ENCODE peak calls at places on chromosomes 3 and 15, in ten cellular contexts. Z is H9, H is esophagus muscularis mucosa, G is OCI-LY7, N is fibroblast of lung, C is GM20000, S is mammary epithelial cell, Q is neural crest cell, W is bronchial epithelial cell, A is NB4. T is an unnamed sample.

GRCh38 chr15:38843736-38844590 is 279.3 kb upstream of the RASGRP1 start:
- DNase-seq in W (no peak), G (no peak), S (no peak), H (no peak), N (no peak), Q (no peak), C (no peak), Z (no peak), A (no peak), T (no peak)

GRCh38 chr3:31620656-31621055 is 87.9 kb downstream of the STT3B start:
- DNase-seq in Z (no peak), C (no peak), H (no peak), A (no peak), S (no peak), Q (no peak), W (no peak), N (no peak), G (no peak), T (no peak)

GRCh38 chr15:75817151-75817935 is 25.9 kb upstream of the UBE2Q2 start:
- DNase-seq in A (no peak), N (peak), G (no peak), C (no peak), Z (no peak), S (no peak), H (no peak), W (no peak), Q (no peak), T (no peak)

GRCh38 chr3:122560680-122561079 is 3.4 kb downstream of the PARP9 start:
- DNase-seq in C (peak), Z (no peak), S (peak), W (peak), A (peak), Q (peak), N (peak), G (peak), H (no peak), T (peak)

GRCh38 chr15:91104111-91104510 is 4.1 kb downstream of the SV2B start:
- DNase-seq in H (no peak), N (no peak), C (no peak), A (no peak), W (no peak), G (no peak), S (no peak), Q (no peak), Z (no peak), T (no peak)

GRCh38 chr3:108862865-108863798 is 40.5 kb downstream of the TRAT1 start:
- DNase-seq in Q (no peak), S (peak), H (no peak), A (no peak), N (peak), Z (no peak), C (peak), G (no peak), W (peak), T (no peak)

GRCh38 chr3:128374746-128375445 is 91.8 kb downstream of the DNAJB8 start:
- DNase-seq in Z (no peak), W (no peak), S (no peak), H (no peak), Q (no peak), A (no peak), G (peak), C (no peak), N (no peak), T (no peak)

GRCh38 chr15:95024388-95024787 is 793.0 kb downstream of the MCTP2 start:
- DNase-seq in Q (no peak), G (peak), H (no peak), S (peak), W (peak), Z (no peak), N (peak), A (peak), C (no peak), T (no peak)

GRCh38 chr15:68617001-68617400 is 38.2 kb downstream of the CORO2B start:
- DNase-seq in H (no peak), W (no peak), Z (no peak), C (no peak), S (no peak), N (no peak), Q (no peak), A (no peak), G (no peak), T (no peak)

GRCh38 chr3:53819163-53819868 is 26.9 kb downstream of the CHDH start:
- DNase-seq in C (no peak), N (no peak), A (no peak), Z (no peak), W (no peak), Q (no peak), S (no peak), G (no peak), H (no peak), T (no peak)

GRCh38 chr3:44476181-44476599 is 1.3 kb downstream of the ZNF445 start:
- DNase-seq in W (peak), A (peak), Q (no peak), N (peak), G (peak), C (peak), Z (no peak), H (no peak), S (peak), T (no peak)

GRCh38 chr15:101472033-101472432 is 17.5 kb downstream of the PCSK6 start:
- DNase-seq in N (no peak), C (no peak), H (no peak), Q (no peak), G (no peak), W (no peak), Z (no peak), S (no peak), A (no peak), T (no peak)

GRCh38 chr3:196193738-196194541 is 17.3 kb downstream of the ZDHHC19 start:
- DNase-seq in C (no peak), Z (no peak), S (no peak), H (no peak), W (no peak), Q (no peak), A (peak), G (no peak), N (no peak), T (no peak)

GRCh38 chr15:79640206-79640605 is 208.1 kb downstream of the MINAR1 start:
- DNase-seq in H (no peak), G (no peak), Z (no peak), W (peak), A (no peak), C (no peak), S (peak), N (peak), Q (no peak), T (no peak)

GRCh38 chr3:190178779-190179178 is 58.1 kb upstream of the P3H2 start:
- DNase-seq in H (no peak), N (no peak), Z (no peak), Q (no peak), G (no peak), S (no peak), W (peak), A (no peak), C (no peak), T (no peak)

GRCh38 chr15:84883916-84884781 is at the start of gene SLC28A1:
- DNase-seq in N (no peak), G (no peak), C (no peak), Z (no peak), W (no peak), A (no peak), H (no peak), S (no peak), Q (no peak), T (no peak)

GRCh38 chr3:115790759-115791158 is 167.4 kb downstream of the GAP43 start:
- DNase-seq in S (peak), A (peak), Q (no peak), G (no peak), Z (no peak), N (peak), C (peak), H (no peak), W (peak), T (no peak)

GRCh38 chr3:171168086-171168485 is 141.6 kb upstream of the SLC2A2 start:
- DNase-seq in A (no peak), S (no peak), W (peak), H (no peak), C (no peak), G (no peak), Q (no peak), N (no peak), Z (peak), T (no peak)

GRCh38 chr15:99344639-99345038 is 93.4 kb downstream of the LRRC28 start:
- DNase-seq in Q (no peak), S (no peak), C (no peak), G (no peak), Z (no peak), A (peak), H (no peak), W (no peak), N (no peak), T (no peak)

GRCh38 chr3:178971614-178972013 is 100.0 kb downstream of the ZMAT3 start:
- DNase-seq in A (no peak), Z (no peak), G (no peak), N (no peak), C (no peak), Q (no peak), H (no peak), S (peak), W (peak), T (no peak)

GRCh38 chr3:65557915-65558564 is 480.7 kb downstream of the MAGI1 start:
- DNase-seq in S (no peak), W (no peak), A (no peak), H (no peak), Q (no peak), Z (no peak), C (no peak), N (no peak), G (no peak), T (no peak)
- TF ChIP-seq CTCF in S (no peak), W (no peak), A (no peak), H (no peak), Q (no peak), Z (no peak), C (no peak), N (no peak), G (no peak), T (no peak)

DNA sequence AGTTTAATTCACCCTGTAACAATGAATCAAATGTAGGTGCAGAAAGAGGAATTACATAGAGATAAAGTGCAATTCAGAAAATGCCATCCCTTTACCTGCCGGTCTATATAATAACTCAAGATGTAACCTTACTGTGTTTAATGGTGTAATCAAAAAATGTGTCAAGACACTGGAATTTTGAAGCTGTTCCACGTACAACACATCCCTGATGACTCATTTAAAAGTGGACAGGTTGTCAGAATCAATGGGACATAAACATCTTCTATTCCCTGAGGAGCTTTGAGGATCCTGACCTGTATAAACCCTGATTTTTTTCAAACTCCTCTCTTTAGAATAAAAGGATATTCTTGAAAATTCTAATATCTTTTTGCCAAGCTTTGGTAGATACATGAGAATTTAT is 138.6 kb downstream of the TAFA4 start:
- DNase-seq in A (no peak), C (no peak), G (no peak), Z (no peak), S (no peak), N (no peak), H (no peak), Q (no peak), W (peak), T (no peak)
- TF ChIP-seq CTCF in A (no peak), C (no peak), G (no peak), Z (no peak), S (no peak), N (no peak), H (no peak), Q (no peak), W (no peak), T (no peak)

GRCh38 chr3:194928831-194929594 is 243.3 kb downstream of the FAM43A start:
- DNase-seq in C (no peak), Z (peak), S (no peak), H (peak), N (no peak), G (no peak), Q (peak), A (peak), W (no peak), T (peak)
- TF ChIP-seq CTCF in C (no peak), Z (peak), S (peak), H (peak), N (peak), G (no peak), Q (peak), A (no peak), W (peak), T (peak)

GRCh38 chr3:27356976-27357375 is 12.2 kb downstream of the NEK10 start:
- DNase-seq in G (no peak), H (no peak), C (no peak), Z (no peak), S (no peak), A (peak), N (peak), W (no peak), Q (no peak), T (no peak)

GRCh38 chr3:27358372-27358771 is 10.8 kb downstream of the NEK10 start:
- DNase-seq in G (no peak), Q (no peak), N (no peak), C (no peak), A (no peak), Z (no peak), W (no peak), H (no peak), S (no peak), T (no peak)

GRCh38 chr3:27354588-27355203 is 14.5 kb downstream of the NEK10 start:
- DNase-seq in G (no peak), A (no peak), H (no peak), N (no peak), W (no peak), Q (no peak), S (no peak), Z (no peak), C (no peak), T (no peak)

GRCh38 chr3:27360113-27361078 is 8.8 kb downstream of the NEK10 start:
- DNase-seq in C (no peak), G (peak), W (peak), A (no peak), N (peak), H (no peak), Q (no peak), Z (no peak), S (peak), T (no peak)

GRCh38 chr3:27357665-27358258 is 11.4 kb downstream of the NEK10 start:
- DNase-seq in Z (peak), Q (peak), S (peak), C (peak), G (peak), H (no peak), N (peak), W (peak), A (peak), T (peak)
- TF ChIP-seq CTCF in Z (peak), Q (peak), S (peak), C (peak), G (peak), H (peak), N (peak), W (peak), A (peak), T (peak)

DNA sequence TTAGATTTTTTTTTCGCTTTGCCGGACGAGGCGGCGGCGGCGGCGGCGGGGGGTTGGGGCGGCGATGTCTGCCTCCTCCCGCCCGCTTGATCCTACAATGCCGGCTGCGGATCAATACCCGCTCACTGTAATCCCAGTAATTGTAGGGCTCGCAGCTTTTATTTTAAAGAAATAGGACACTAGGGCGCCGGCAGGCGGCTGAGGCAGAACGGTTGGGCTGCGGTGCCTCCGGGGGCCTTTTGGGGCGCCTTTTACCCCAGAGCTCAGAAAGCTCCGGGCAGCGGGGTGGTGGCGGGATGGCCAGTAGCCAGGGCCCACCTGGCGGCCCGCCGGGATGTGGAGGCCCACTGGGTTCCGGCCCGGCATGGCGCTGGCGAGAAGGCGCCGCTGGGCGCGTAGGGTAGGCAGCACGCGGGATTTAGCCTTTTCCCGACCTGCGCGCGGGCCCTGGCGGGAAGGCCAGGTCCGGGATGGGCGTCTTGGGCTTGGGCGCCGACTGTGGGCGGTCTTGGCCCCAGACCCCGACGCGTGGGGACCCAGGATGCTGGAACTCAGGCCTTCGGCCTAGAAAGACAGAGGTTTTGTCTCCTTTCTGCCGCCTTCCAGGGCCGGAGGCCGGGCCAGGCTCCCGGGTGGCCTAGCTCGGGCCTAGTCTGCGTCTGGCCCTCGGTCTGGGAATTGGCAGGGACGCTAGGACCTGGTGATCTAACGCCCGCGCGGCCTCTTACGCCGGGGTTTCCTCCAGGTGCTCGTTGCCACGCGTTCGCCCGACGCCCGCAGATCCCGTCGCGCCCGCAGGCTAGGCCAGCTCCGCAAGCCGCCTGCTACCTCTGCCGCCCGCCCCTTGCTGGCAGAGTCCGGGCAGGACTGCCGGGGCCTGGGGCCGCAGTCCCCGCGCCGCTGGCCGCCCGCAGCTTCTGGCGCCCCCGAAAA is 15.5 kb upstream of the ONECUT1 start:
- DNase-seq in N (no peak), Z (peak), G (no peak), Q (no peak), C (peak), A (no peak), W (no peak), S (no peak), H (no peak), T (peak)
- TF ChIP-seq CTCF in N (no peak), Z (peak), G (no peak), Q (peak), C (no peak), A (no peak), W (no peak), S (peak), H (peak), T (peak)

DNA sequence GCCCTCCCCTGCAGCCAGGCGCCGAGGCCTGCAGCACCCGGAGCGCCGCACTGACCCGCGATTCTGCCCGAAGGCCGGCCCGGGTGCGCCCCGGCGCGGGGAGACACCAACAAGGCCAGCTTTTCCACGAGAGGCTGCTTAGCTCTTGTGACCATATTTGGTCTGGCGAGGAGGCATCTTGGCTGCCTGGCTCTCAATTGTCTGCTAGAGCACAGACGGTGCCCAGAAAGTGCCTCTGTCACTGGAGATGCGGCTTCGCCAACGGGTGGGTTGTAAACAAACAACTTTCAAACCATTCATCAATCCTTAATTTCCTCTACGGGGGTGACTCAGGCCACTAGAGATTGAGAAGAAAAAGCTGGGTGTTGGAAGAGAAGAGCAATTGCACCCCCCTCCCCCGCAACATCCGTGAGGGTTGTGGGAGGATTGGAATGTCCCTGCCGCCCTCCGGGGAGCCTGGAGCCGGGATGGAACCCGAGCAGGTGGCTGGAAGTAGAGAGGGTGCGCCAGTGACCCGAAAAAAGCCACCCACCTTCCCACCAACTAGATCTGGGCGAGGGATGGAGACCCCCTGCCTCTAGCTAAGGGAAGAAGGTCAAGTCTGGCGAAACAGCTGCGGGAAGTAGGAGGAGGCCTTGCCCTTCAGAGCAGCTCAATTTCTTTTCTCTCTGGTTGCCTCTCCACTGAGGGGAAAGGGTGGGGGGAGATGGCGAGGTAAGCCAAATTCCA is 783 bp upstream of the WWTR1 start:
- DNase-seq in A (peak), N (peak), W (peak), Z (peak), Q (no peak), S (peak), G (no peak), C (peak), H (peak), T (peak)
- TF ChIP-seq CTCF in A (no peak), N (peak), W (peak), Z (no peak), Q (no peak), S (peak), G (no peak), C (no peak), H (peak), T (no peak)

DNA sequence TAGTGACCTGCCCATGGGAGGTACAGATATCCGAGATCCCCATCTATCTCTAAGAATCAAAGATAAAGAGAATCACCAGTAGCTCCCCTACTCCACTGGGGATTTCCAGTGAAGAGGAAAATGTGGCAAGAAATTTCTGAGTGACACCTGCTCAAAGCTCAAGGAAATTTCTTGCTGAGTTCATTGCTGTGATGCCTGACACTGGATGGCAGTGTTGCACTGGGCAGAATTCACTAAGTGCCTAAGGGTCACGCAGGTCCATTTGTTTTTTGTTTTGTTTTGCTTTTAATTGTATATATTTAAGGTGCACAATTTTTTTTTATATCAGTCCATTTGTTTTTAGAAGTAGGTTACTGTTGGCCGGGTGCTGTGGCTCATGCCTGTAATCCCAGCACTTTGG is 109.5 kb upstream of the KCNAB1 start:
- DNase-seq in C (no peak), H (no peak), Q (no peak), G (no peak), S (no peak), Z (no peak), W (peak), N (no peak), A (peak), T (peak)
- TF ChIP-seq CTCF in C (no peak), H (no peak), Q (peak), G (peak), S (peak), Z (peak), W (peak), N (no peak), A (peak), T (peak)